ENCODE peak calls at places on chromosomes 13 and 19, in seven cellular contexts. O, E, N, X, U, D and L are unnamed samples.

GRCh38 chr13:100989424-100989823 is 314.8 kb upstream of the TMTC4 start:
- DNase-seq in X (no peak), O (no peak), U (no peak), E (no peak), D (no peak), N (no peak), L (no peak)

GRCh38 chr19:38932425-38933179 is 1.9 kb downstream of the MRPS12 start:
- DNase-seq in N (no peak), D (no peak), O (peak; percentile 60), E (no peak), X (peak; percentile 56), U (peak; percentile 45), L (peak; percentile 29)

GRCh38 chr19:43438291-43439162 is 23.8 kb downstream of the TEX101 start:
- DNase-seq in U (no peak), O (no peak), E (no peak), X (no peak), N (no peak), D (peak; percentile 61), L (no peak)

GRCh38 chr13:48588120-48588519 is 55.2 kb upstream of the RCBTB2 start:
- DNase-seq in O (no peak), E (no peak), U (no peak), X (no peak), N (no peak), D (no peak), L (no peak)

GRCh38 chr19:41302624-41303351 is 7.2 kb upstream of the CCDC97 start:
- DNase-seq in N (peak; percentile 65), O (no peak), E (no peak), X (no peak), U (no peak), D (no peak), L (peak; percentile 46)

GRCh38 chr19:38711726-38712153 is 32.5 kb downstream of the CAPN12 start:
- DNase-seq in U (peak; percentile 78), E (peak; percentile 73), O (no peak), D (peak; percentile 60), X (peak; percentile 100), N (no peak), L (no peak)

GRCh38 chr19:17803264-17803896 is 8.4 kb downstream of the B3GNT3 start:
- DNase-seq in O (no peak), X (no peak), D (peak; percentile 20), E (peak; percentile 68), N (no peak), U (no peak), L (no peak)

GRCh38 chr19:8302734-8303133 is 5.4 kb downstream of the CD320 start:
- DNase-seq in N (peak; percentile 56), E (peak; percentile 19), U (no peak), D (no peak), X (no peak), O (no peak), L (no peak)

GRCh38 chr19:16117594-16118033 is 5.9 kb downstream of the RAB8A start:
- DNase-seq in U (no peak), X (peak; percentile 72), E (no peak), N (no peak), O (no peak), D (no peak), L (no peak)

GRCh38 chr19:11192957-11193939 is 4.1 kb downstream of the KANK2 start:
- DNase-seq in O (no peak), N (no peak), U (no peak), D (no peak), X (no peak), E (no peak), L (no peak)

GRCh38 chr13:42600943-42601342 is 27.0 kb downstream of the TNFSF11 start:
- DNase-seq in N (no peak), O (no peak), E (no peak), X (no peak), D (no peak), U (no peak), L (no peak)

GRCh38 chr19:11813801-11814706 is at the start of gene ZNF440:
- DNase-seq in O (peak; percentile 98), D (peak; percentile 96), X (peak; percentile 99), N (peak; percentile 97), U (peak; percentile 98), E (peak; percentile 96), L (peak; percentile 96)

GRCh38 chr13:31138515-31138914 is 23.2 kb downstream of the HSPH1 start:
- DNase-seq in U (no peak), N (no peak), X (no peak), O (no peak), E (no peak), D (no peak), L (no peak)

GRCh38 chr13:49869514-49869913 is 66.6 kb downstream of the SPRYD7 start:
- DNase-seq in D (no peak), N (no peak), E (no peak), X (no peak), O (peak; percentile 50), U (peak; percentile 35), L (no peak)

GRCh38 chr13:34435338-34435737 is 506.7 kb upstream of the NBEA start:
- DNase-seq in X (peak; percentile 53), N (no peak), O (no peak), U (no peak), D (no peak), E (no peak), L (no peak)

GRCh38 chr19:40255619-40256166 is 29.2 kb upstream of the CCNP start:
- DNase-seq in E (no peak), X (peak; percentile 26), U (no peak), O (no peak), N (no peak), D (no peak), L (peak; percentile 20)

GRCh38 chr19:29273000-29273691 is 60.2 kb upstream of the UQCRFS1 start:
- DNase-seq in U (no peak), D (no peak), X (no peak), O (no peak), E (no peak), N (no peak), L (no peak)

GRCh38 chr13:73338389-73338788 is 279.6 kb downstream of the KLF5 start:
- DNase-seq in U (no peak), X (peak; percentile 3), E (no peak), O (no peak), N (no peak), D (no peak), L (no peak)

GRCh38 chr13:91017031-91017668 is 330.3 kb upstream of the MIR17HG start:
- DNase-seq in O (peak; percentile 50), E (peak; percentile 37), D (no peak), U (peak; percentile 65), X (peak; percentile 86), N (no peak), L (peak; percentile 29)

GRCh38 chr19:576768-577438 is 4.5 kb downstream of the BSG start:
- DNase-seq in N (no peak), O (no peak), D (no peak), U (no peak), X (no peak), E (no peak), L (no peak)
- H3K4me3 ChIP-seq in N (no peak overlapping the region), O (no peak overlapping the region), D (peak overlapping the region; percentile 88), U (no peak overlapping the region), X (no peak overlapping the region), E (no peak overlapping the region), L (no peak overlapping the region)

GRCh38 chr19:7224995-7225394 is 69.2 kb downstream of the INSR start:
- DNase-seq in N (no peak), U (no peak), D (no peak), X (no peak), O (no peak), E (no peak), L (no peak)

GRCh38 chr19:7225741-7226140 is 68.5 kb downstream of the INSR start:
- DNase-seq in O (no peak), D (no peak), X (peak; percentile 36), U (no peak), E (no peak), N (no peak), L (no peak)

GRCh38 chr19:7223429-7223828 is 70.8 kb downstream of the INSR start:
- DNase-seq in U (no peak), O (no peak), N (no peak), X (peak; percentile 50), D (no peak), E (no peak), L (no peak)

GRCh38 chr19:7226749-7227148 is 67.5 kb downstream of the INSR start:
- DNase-seq in U (no peak), E (no peak), D (no peak), X (no peak), N (no peak), O (no peak), L (no peak)

GRCh38 chr19:7224205-7224833 is 69.9 kb downstream of the INSR start:
- DNase-seq in O (no peak), E (no peak), X (peak; percentile 45), D (no peak), N (peak; percentile 83), U (peak; percentile 69), L (no peak)
- H3K27ac ChIP-seq in O (no peak overlapping the region), E (no peak overlapping the region), X (no peak overlapping the region), D (peak overlapping the region; percentile 52), N (peak overlapping the region; percentile 30), U (peak overlapping the region; percentile 70), L (peak overlapping the region; percentile 48)

GRCh38 chr19:618674-619285 is 14.6 kb downstream of the POLRMT start:
- DNase-seq in D (no peak), O (no peak), U (no peak), E (no peak), N (no peak), X (no peak), L (no peak)
- H3K36me3 ChIP-seq in D (peaks cover 63% of the 10 kb centered on the region), O (peaks cover 20% of the 10 kb centered on the region), U (no peaks in the 10 kb centered on the region), E (peaks cover 62% of the 10 kb centered on the region), N (peaks cover 63% of the 10 kb centered on the region), X (peaks cover 8% of the 10 kb centered on the region), L (peaks cover 20% of the 10 kb centered on the region)

DNA sequence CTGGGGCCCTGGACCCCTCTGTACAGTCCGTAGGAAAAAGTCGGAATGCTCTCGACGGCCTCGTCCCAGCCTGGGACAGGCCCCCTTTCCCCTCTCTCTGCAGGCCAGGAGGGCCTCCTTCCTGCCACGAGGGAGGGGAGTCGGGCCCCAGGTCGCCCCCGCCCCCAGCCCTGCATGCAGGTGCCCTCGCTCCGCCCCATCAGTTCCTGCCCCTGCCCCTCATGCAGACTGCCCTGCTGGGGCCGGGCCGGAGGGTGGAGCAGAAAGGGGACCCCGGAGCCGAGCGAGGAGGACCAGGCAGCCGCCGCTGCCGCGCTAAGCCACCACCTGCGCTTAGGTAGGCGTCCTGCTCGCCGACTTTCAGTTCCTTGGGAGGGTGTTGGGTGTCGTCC is 7.3 kb downstream of the LYL1 start:
- DNase-seq in O (no peak), X (no peak), N (no peak), U (no peak), E (no peak), D (no peak), L (no peak)
- H3K4me3 ChIP-seq in O (no peak overlapping the region), X (no peak overlapping the region), N (peak overlapping the region; percentile 53), U (peak overlapping the region; percentile 27), E (peak overlapping the region; percentile 57), D (no peak overlapping the region), L (no peak overlapping the region)

DNA sequence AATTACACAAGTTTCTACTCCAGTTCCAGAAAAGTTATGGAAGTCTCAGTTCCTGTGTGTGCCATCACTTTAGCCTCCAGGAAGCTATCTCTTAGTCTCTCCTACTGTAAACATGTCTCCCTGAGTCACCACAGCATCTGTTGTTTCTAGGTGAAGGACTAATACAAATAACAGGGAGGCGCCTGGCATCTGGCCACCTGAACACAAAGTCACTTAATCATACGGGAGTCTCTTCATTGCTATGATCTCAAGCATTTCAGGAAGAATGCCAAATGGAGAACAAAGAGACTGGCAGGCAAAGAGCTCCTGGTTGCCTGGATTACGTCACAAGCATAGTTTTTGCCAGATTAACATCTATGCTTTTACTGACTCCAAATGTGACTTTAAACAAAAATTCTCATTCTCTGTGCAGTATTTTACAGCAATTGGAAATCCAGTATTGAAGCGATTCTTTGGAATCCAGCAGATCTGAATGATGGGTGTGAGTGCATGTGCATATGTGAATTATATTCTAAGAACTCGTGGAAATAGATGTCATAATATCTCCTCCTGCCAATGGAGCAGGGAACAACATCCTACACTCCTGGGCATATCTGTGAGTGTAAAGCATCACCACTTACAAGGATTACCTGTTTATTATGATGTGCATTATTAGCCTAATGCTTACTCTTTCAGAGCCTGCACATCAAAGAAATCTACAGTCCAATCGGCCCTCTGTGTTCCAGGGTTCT is 572.8 kb downstream of the PCDH9 start:
- DNase-seq in U (peak; percentile 73), N (peak; percentile 71), E (peak; percentile 53), D (peak; percentile 44), X (no peak), O (no peak), L (peak; percentile 1)
- H3K27ac ChIP-seq in U (no peak overlapping the region), N (no peak overlapping the region), E (no peak overlapping the region), D (no peak overlapping the region), X (peak overlapping the region; percentile 59), O (no peak overlapping the region), L (no peak overlapping the region)